ENCODE peak calls at places on chromosomes 2 and 18, in six cellular contexts. F is spleen, B is upper lobe of left lung, N is GM23338, D is transverse colon, S is H1. M is an unnamed sample.

GRCh38 chr18:76725445-76725844 is 96.9 kb upstream of the ZNF236 start:
- DNase-seq in D (no peak), B (no peak), N (no peak), S (no peak), F (no peak), M (no peak)

GRCh38 chr2:30706534-30707303 is 100.5 kb downstream of the CAPN13 start:
- DNase-seq in B (peak; percentile 62), D (peak; percentile 79), N (peak; percentile 64), S (no peak), F (peak; percentile 91), M (peak; percentile 61)

GRCh38 chr2:197920088-197920487 is 115.7 kb downstream of the PLCL1 start:
- DNase-seq in B (no peak), D (no peak), S (no peak), N (no peak), F (no peak), M (no peak)

GRCh38 chr18:3538456-3538855 is 88.5 kb downstream of the TGIF1 start:
- DNase-seq in B (no peak), F (no peak), D (no peak), S (no peak), N (no peak), M (no peak)

GRCh38 chr18:63097198-63097597 is 222.4 kb downstream of the BCL2 start:
- DNase-seq in F (no peak), D (no peak), B (no peak), S (no peak), N (no peak), M (no peak)

GRCh38 chr2:218027426-218028188 is 24.8 kb upstream of the TNS1 start:
- DNase-seq in N (no peak), S (no peak), D (no peak), B (peak; percentile 24), F (no peak), M (no peak)

GRCh38 chr2:84290537-84290936 is 168.5 kb downstream of the SUCLG1 start:
- DNase-seq in N (no peak), S (no peak), B (no peak), F (no peak), D (no peak), M (no peak)

GRCh38 chr2:9745153-9745899 is 97.9 kb upstream of the TAF1B start:
- DNase-seq in D (no peak), N (no peak), F (no peak), B (no peak), S (no peak), M (no peak)

GRCh38 chr18:67590571-67591141 is 74.1 kb upstream of the DSEL start:
- DNase-seq in S (no peak), F (no peak), N (peak; percentile 30), D (no peak), B (no peak), M (no peak)

GRCh38 chr18:10141559-10141958 is 227.7 kb downstream of the VAPA start:
- DNase-seq in D (no peak), N (no peak), S (no peak), F (no peak), B (peak; percentile 47), M (no peak)

GRCh38 chr18:3525870-3526420 is 76.0 kb downstream of the TGIF1 start:
- DNase-seq in S (no peak), B (no peak), N (no peak), F (peak; percentile 67), D (peak; percentile 18), M (no peak)

GRCh38 chr2:136384541-136385303 is 266.8 kb upstream of the CXCR4 start:
- DNase-seq in F (no peak), N (peak; percentile 70), S (no peak), D (peak; percentile 26), B (peak; percentile 32), M (no peak)

GRCh38 chr18:8932866-8933265 is 169.6 kb upstream of the NDUFV2 start:
- DNase-seq in B (no peak), N (no peak), S (no peak), F (no peak), D (no peak), M (no peak)

GRCh38 chr2:232898592-232899541 is 28.8 kb downstream of the SNORC start:
- DNase-seq in S (no peak), F (no peak), B (no peak), N (no peak), D (no peak), M (no peak)

GRCh38 chr2:73285162-73285739 is 973 bp upstream of the FBXO41 start:
- DNase-seq in D (peak; percentile 31), F (peak; percentile 87), B (peak; percentile 37), N (no peak), S (no peak), M (no peak)

GRCh38 chr2:2932692-2933305 is 444.8 kb downstream of the EIPR1 start:
- DNase-seq in N (no peak), S (no peak), B (no peak), F (no peak), D (no peak), M (no peak)

GRCh38 chr2:210207929-210208328 is 17.3 kb downstream of the ACADL start:
- DNase-seq in S (no peak), F (no peak), D (no peak), N (no peak), B (no peak), M (no peak)

DNA sequence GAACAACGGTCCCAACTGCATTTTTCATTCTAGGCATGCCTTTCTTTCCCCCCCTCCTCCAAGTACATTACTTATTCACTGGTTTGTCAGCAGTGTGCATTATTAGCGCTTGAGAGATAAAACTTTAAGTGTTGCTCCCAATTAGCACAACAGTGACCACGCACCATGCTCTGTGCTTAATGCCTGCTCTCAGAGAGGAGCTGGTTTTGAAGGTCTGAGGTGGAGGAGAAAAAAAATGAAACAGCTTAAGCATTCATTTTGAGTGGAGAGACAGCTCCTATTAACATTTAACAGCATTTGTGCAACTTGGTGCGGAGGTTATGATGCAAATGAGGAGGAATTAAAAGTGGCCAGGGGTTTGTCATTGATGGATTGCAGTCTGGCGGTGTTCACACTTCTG is 141.9 kb downstream of the FIGN start:
- DNase-seq in B (no peak), F (no peak), N (no peak), D (no peak), S (no peak), M (no peak)
- H3K27ac ChIP-seq in B (no peak overlapping the region), F (no peak overlapping the region), N (no peak overlapping the region), D (no peak overlapping the region), S (no peak overlapping the region), M (no peak overlapping the region)

DNA sequence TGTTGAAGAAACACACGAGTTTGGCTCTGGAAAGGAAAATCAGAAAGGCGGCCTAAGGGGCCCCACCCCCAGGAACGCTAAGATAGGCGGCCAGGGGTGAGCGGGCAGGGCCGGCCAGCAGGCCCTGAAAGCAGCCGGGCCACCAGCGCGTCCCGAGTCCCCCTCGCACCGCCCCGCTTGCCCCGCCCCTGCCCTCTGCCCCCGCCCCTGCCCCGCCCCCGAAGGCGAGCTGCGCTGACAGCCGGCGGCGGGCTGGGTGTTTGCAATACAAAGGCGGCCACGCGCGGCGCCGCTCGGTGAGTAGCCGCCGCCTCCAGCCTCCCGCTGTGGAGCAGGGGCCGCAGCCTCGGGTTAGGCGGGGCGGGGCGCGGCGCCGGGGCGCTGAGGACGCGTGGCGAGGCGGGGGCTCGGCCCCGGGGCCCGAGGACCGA is at the start of gene LPIN1:
- DNase-seq in D (peak; percentile 93), F (peak; percentile 97), B (peak; percentile 91), N (peak; percentile 91), S (peak; percentile 44), M (peak; percentile 90)
- TF ChIP-seq POLR2AphosphoS5 in D (peak; percentile 93), F (peak; percentile 89), B (peak; percentile 54), N (peak; percentile 45), S (no peak), M (no peak)

GRCh38 chr2:204205082-204205481 is 268.5 kb downstream of the ICOS start:
- DNase-seq in B (no peak), D (no peak), N (peak; percentile 16), S (no peak), F (no peak), M (no peak)
- H3K27ac ChIP-seq in B (no peak overlapping the region), D (no peak overlapping the region), N (no peak overlapping the region), S (no peak overlapping the region), F (no peak overlapping the region), M (no peak overlapping the region)

GRCh38 chr2:26785431-26786206 is at the start of gene CENPA:
- DNase-seq in D (peak; percentile 98), B (peak; percentile 97), N (peak; percentile 99), S (peak; percentile 96), F (peak; percentile 97), M (peak; percentile 96)
- TF ChIP-seq POLR2AphosphoS5 in D (peak; percentile 80), B (no peak), N (peak; percentile 89), S (peak; percentile 40), F (peak; percentile 91), M (peak; percentile 79)

GRCh38 chr2:20351555-20352229 is 1.0 kb upstream of the PUM2 start:
- DNase-seq in D (no peak), N (no peak), S (no peak), B (peak; percentile 36), F (no peak), M (no peak)
- H3K27ac ChIP-seq in D (peak overlapping the region; percentile 94), N (peak overlapping the region; percentile 98), S (peak overlapping the region; percentile 90), B (peak overlapping the region; percentile 99), F (peak overlapping the region; percentile 97), M (peak overlapping the region; percentile 97)

GRCh38 chr18:78696698-78697435 is 282.8 kb upstream of the SALL3 start:
- DNase-seq in B (no peak), S (no peak), D (no peak), N (no peak), F (no peak), M (no peak)

GRCh38 chr18:78701753-78702409 is 277.7 kb upstream of the SALL3 start:
- DNase-seq in N (no peak), D (no peak), S (no peak), B (no peak), F (no peak), M (no peak)

GRCh38 chr18:78697446-78697845 is 282.2 kb upstream of the SALL3 start:
- DNase-seq in S (no peak), D (no peak), F (no peak), B (no peak), N (no peak), M (no peak)

GRCh38 chr18:78698914-78699313 is 280.7 kb upstream of the SALL3 start:
- DNase-seq in N (no peak), F (no peak), S (no peak), B (no peak), D (no peak), M (no peak)

DNA sequence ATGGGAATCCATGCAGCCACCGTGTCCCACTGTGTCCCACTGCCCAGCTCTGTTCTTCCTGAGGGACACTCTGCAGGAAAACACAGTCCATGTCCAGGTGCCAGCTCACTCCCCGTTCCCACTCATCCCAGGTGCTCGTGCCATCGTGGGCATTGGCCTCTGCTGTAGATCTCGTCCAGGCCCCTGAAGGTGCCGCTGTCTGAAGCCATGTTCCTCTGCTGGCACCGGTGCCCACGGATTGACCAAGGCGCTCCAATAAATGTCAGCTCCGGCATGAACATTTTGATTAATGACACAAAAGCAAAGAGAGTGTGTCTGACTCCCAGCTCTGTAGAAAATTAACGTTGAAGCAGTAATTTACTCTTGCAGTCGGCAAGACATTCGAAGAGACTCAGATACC is 280.1 kb upstream of the SALL3 start:
- DNase-seq in F (peak; percentile 60), S (no peak), N (no peak), D (no peak), B (no peak), M (no peak)
- TF ChIP-seq POLR2AphosphoS5 in F (no peak), S (no peak), N (no peak), D (no peak), B (no peak), M (no peak)

DNA sequence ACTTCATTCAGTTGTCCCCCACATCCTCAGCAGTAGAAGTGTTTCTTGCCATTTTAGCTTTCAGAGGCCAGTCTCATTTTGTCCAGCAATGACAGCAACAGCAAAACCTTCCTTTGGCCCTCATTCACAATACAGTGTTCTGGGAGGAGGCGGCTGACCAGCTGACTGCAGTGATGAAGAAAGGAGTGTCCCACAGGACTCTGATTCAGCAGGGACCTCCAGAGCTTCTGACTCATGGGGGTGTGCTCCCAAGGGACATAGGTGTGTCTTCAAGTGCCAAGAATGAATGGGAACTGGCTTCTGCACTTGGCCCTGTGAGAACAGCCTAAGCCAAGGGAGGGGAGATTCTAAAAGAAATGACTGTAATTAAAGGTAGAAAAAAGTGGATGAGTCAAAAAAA is 147.0 kb upstream of the PELI1 start:
- DNase-seq in S (no peak), N (no peak), F (no peak), D (peak; percentile 42), B (no peak), M (no peak)
- H3K27ac ChIP-seq in S (no peak overlapping the region), N (no peak overlapping the region), F (no peak overlapping the region), D (no peak overlapping the region), B (no peak overlapping the region), M (no peak overlapping the region)

M was measured in breast epithelium.